ENCODE peak calls at places on chromosomes 7 and 10, in seven cellular contexts. W is HCT116, H is SK-N-SH, E is HepG2, N is GM12878, R is K562, P is H1. U is an unnamed sample.

GRCh38 chr7:18352339-18353255 is 143.0 kb upstream of the HDAC9 start:
- DNase-seq in W (peak; percentile 35), P (peak; percentile 54), E (peak; percentile 5), H (peak; percentile 59), R (peak; percentile 32), N (no peak), U (peak; percentile 47)

GRCh38 chr10:132670546-132670945 is 115.4 kb downstream of the NKX6-2 start:
- DNase-seq in W (no peak), P (no peak), E (no peak), R (no peak), N (no peak), H (no peak), U (no peak)

GRCh38 chr10:101566333-101567164 is 21.5 kb downstream of the POLL start:
- DNase-seq in W (no peak), N (no peak), E (no peak), H (peak; percentile 84), P (peak; percentile 67), R (peak; percentile 61), U (no peak)

GRCh38 chr10:47027108-47027811 is 116.0 kb downstream of the PTPN20 start:
- DNase-seq in W (no peak), E (no peak), R (no peak), P (peak; percentile 33), N (no peak), H (no peak), U (no peak)

GRCh38 chr7:152979376-152979775 is 219.8 kb downstream of the ACTR3B start:
- DNase-seq in P (no peak), W (no peak), N (no peak), R (no peak), H (no peak), E (no peak), U (no peak)

GRCh38 chr10:35334297-35334696 is 2.0 kb upstream of the CCNY start:
- DNase-seq in H (no peak), E (peak; percentile 17), W (no peak), P (no peak), N (no peak), R (no peak), U (no peak)

GRCh38 chr7:95205821-95206220 is 118.5 kb downstream of the PON1 start:
- DNase-seq in E (no peak), R (no peak), H (no peak), P (no peak), W (peak; percentile 3), N (no peak), U (no peak)

GRCh38 chr10:129288940-129289468 is 178.0 kb upstream of the MGMT start:
- DNase-seq in P (no peak), E (no peak), H (no peak), N (no peak), R (no peak), W (no peak), U (no peak)

GRCh38 chr10:117094856-117095255 is 43.2 kb downstream of the VAX1 start:
- DNase-seq in R (no peak), H (no peak), E (no peak), N (no peak), P (no peak), W (no peak), U (peak; percentile 71)

GRCh38 chr10:37703074-37703473 is 154.3 kb downstream of the ZNF248 start:
- DNase-seq in H (no peak), R (no peak), W (no peak), E (no peak), N (no peak), P (no peak), U (no peak)

GRCh38 chr10:103021897-103022286 is 103.8 kb downstream of the CNNM2 start:
- DNase-seq in N (no peak), W (no peak), R (peak; percentile 22), E (peak; percentile 29), P (no peak), H (no peak), U (no peak)

GRCh38 chr7:66357062-66357461 is 151.9 kb downstream of the TPST1 start:
- DNase-seq in E (no peak), W (no peak), N (no peak), P (no peak), H (no peak), R (no peak), U (no peak)

GRCh38 chr10:31278279-31278941 is 40.6 kb upstream of the ZEB1 start:
- DNase-seq in E (no peak), H (no peak), W (no peak), P (no peak), R (peak; percentile 44), N (no peak), U (no peak)

GRCh38 chr7:99623702-99624447 is 7.1 kb downstream of the ZSCAN25 start:
- DNase-seq in E (no peak), H (no peak), W (no peak), R (no peak), N (no peak), P (no peak), U (no peak)

GRCh38 chr7:129024125-129024524 is 30.8 kb downstream of the TNPO3 start:
- DNase-seq in H (no peak), N (no peak), R (no peak), P (no peak), E (no peak), W (no peak), U (no peak)

GRCh38 chr10:99557044-99557443 is 24.3 kb downstream of the NKX2-3 start:
- DNase-seq in R (no peak), E (no peak), P (no peak), H (no peak), N (no peak), W (no peak), U (no peak)

GRCh38 chr10:8095962-8096361 is 41.5 kb downstream of the GATA3 start:
- DNase-seq in W (no peak), E (no peak), R (no peak), H (peak; percentile 76), P (no peak), N (no peak), U (no peak)

GRCh38 chr7:1555046-1555812 is 776 bp downstream of the TMEM184A start:
- DNase-seq in N (no peak), E (peak; percentile 88), P (peak; percentile 60), R (peak; percentile 82), W (no peak), H (peak; percentile 74), U (peak; percentile 73)

GRCh38 chr7:24200407-24200806 is 83.6 kb upstream of the NPY start:
- DNase-seq in N (no peak), W (no peak), H (no peak), R (no peak), P (no peak), E (no peak), U (no peak)

GRCh38 chr7:3187378-3188040 is 113.5 kb upstream of the SDK1 start:
- DNase-seq in W (no peak), P (no peak), R (no peak), H (no peak), N (no peak), E (no peak), U (no peak)

GRCh38 chr10:5292196-5292735 is 72.5 kb upstream of the UCN3 start:
- DNase-seq in E (no peak), N (no peak), H (no peak), P (no peak), W (no peak), R (no peak), U (no peak)

GRCh38 chr7:102004229-102004628 is 186.8 kb downstream of the CUX1 start:
- DNase-seq in N (no peak), W (no peak), P (no peak), H (no peak), E (no peak), R (no peak), U (no peak)

GRCh38 chr7:93823621-93824020 is 66.9 kb downstream of the TFPI2 start:
- DNase-seq in H (no peak), R (no peak), P (no peak), E (no peak), N (no peak), W (no peak), U (no peak)

GRCh38 chr7:120273476-120273975 is 551 bp downstream of the KCND2 start:
- DNase-seq in H (peak; percentile 54), R (no peak), N (peak; percentile 15), P (peak; percentile 69), E (peak; percentile 0), W (no peak), U (peak; percentile 43)
- H3K4me3 ChIP-seq in H (peak overlapping the region; percentile 51), R (no peak overlapping the region), N (peak overlapping the region; percentile 82), P (peak overlapping the region; percentile 83), E (peak overlapping the region; percentile 46), W (no peak overlapping the region), U (peak overlapping the region; percentile 69)

DNA sequence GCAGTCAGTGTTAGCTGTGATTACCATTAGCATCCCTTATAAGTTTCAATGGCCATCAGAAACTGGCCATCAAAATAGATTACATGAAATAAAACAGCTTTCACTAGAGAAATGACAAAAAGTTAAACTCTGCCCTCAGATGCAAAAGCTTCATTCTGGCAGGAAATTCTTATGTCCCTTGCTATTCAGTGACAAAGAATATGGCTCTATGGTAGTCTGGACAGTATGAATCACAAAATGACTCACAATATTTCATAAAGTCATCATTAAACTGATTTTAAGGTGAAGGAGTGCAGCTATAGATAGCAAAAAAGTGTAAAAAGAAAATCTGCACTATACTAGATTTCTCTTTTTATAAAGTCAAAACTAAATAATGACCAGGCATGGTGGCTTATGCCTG is 43.4 kb downstream of the NSUN6 start:
- DNase-seq in P (no peak), E (no peak), W (no peak), R (no peak), H (peak; percentile 5), N (no peak), U (no peak)
- TF ChIP-seq YY1 in P (no peak), E (no peak), W (no peak), R (no peak), H (no peak), N (no peak), U (no peak)

GRCh38 chr7:136874393-136875032 is 6.1 kb downstream of the CHRM2 start:
- DNase-seq in P (no peak), R (peak; percentile 59), W (peak; percentile 2), H (peak; percentile 72), N (no peak), E (peak; percentile 20), U (peak; percentile 44)

GRCh38 chr7:136869006-136869961 is 832 bp downstream of the CHRM2 start:
- DNase-seq in E (no peak), R (no peak), N (no peak), H (peak; percentile 69), P (peak; percentile 70), W (no peak), U (no peak)

GRCh38 chr7:136868496-136869005 is at the start of gene CHRM2:
- DNase-seq in E (no peak), P (peak; percentile 56), R (no peak), H (peak; percentile 55), W (no peak), N (no peak), U (no peak)

GRCh38 chr7:136869991-136870798 is 1.7 kb downstream of the CHRM2 start:
- DNase-seq in W (no peak), E (no peak), H (peak; percentile 64), R (no peak), N (no peak), P (no peak), U (no peak)

GRCh38 chr7:136870799-136871487 is 2.5 kb downstream of the CHRM2 start:
- DNase-seq in E (no peak), R (no peak), P (peak; percentile 59), H (peak; percentile 75), W (no peak), N (no peak), U (no peak)
- H3K4me3 ChIP-seq in E (no peak overlapping the region), R (no peak overlapping the region), P (peak overlapping the region; percentile 48), H (peak overlapping the region; percentile 60), W (no peak overlapping the region), N (no peak overlapping the region), U (peak overlapping the region; percentile 18)

DNA sequence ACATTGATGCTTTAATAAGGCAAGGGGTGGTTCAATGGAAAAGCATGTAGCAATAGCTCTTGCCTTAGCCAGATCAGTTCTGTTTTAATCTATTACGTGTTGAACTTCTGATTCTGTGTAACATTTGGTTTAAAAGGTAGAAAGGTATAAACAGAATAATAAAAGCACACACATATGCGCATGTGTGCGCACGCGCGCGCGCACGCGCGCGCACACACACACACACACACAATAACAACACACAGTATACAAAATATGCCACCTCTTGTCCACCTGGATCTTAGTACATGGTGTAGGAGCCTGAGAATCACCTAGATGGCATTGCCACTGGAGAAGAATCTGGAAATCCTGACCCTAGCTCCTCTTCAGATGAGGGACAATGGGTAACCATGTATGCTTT is 49.6 kb upstream of the TEX47 start:
- DNase-seq in E (no peak), W (no peak), H (no peak), N (no peak), P (no peak), R (no peak), U (no peak)
- TF ChIP-seq YY1 in E (no peak), W (no peak), H (no peak), N (no peak), P (no peak), R (no peak), U (no peak)

U was measured in NT2/D1.